ENCODE peak calls at places on chromosomes 6 and 20, in six cellular contexts. One of them, this sample, is unnamed.
A peak's percentile ranks its signal among the peaks of the same experiment; 100 is the strongest.

GRCh38 chr6:144683216-144684070 is 398.3 kb downstream of the UTRN start:
- DNase-seq in GM12878: no peak
- DNase-seq in A549: no peak
- DNase-seq in HepG2: no peak
- DNase-seq in endothelial cell of umbilical vein: no peak
- DNase-seq in K562: no peak
- DNase-seq in this sample: no peak

GRCh38 chr6:19279137-19279747 is 557.9 kb upstream of the ID4 start:
- DNase-seq in endothelial cell of umbilical vein: no peak
- DNase-seq in K562: no peak
- DNase-seq in GM12878: no peak
- DNase-seq in HepG2: no peak
- DNase-seq in A549: no peak
- DNase-seq in this sample: no peak

GRCh38 chr20:59825944-59826759 is 107.3 kb downstream of the SYCP2 start:
- DNase-seq in HepG2: no peak
- DNase-seq in A549: no peak
- DNase-seq in endothelial cell of umbilical vein: no peak
- DNase-seq in GM12878: no peak
- DNase-seq in K562: no peak
- DNase-seq in this sample: no peak

GRCh38 chr6:29005183-29005885 is at the start of gene ZNF311:
- DNase-seq in HepG2: no peak
- DNase-seq in A549: peak; percentile 63
- DNase-seq in endothelial cell of umbilical vein: peak; percentile 57
- DNase-seq in K562: peak; percentile 64
- DNase-seq in GM12878: no peak
- DNase-seq in this sample: peak; percentile 45

GRCh38 chr6:160137989-160138835 is 16.6 kb downstream of the SLC22A1 start:
- DNase-seq in endothelial cell of umbilical vein: peak; percentile 56
- DNase-seq in HepG2: peak; percentile 57
- DNase-seq in K562: peak; percentile 66
- DNase-seq in A549: peak; percentile 65
- DNase-seq in GM12878: peak; percentile 23
- DNase-seq in this sample: peak; percentile 63

GRCh38 chr6:106731144-106731842 is 101.9 kb downstream of the QRSL1 start:
- DNase-seq in HepG2: peak; percentile 86
- DNase-seq in endothelial cell of umbilical vein: no peak
- DNase-seq in A549: peak; percentile 64
- DNase-seq in GM12878: no peak
- DNase-seq in K562: no peak
- DNase-seq in this sample: no peak

GRCh38 chr6:70675822-70676221 is 8.1 kb downstream of the SMAP1 start:
- DNase-seq in GM12878: no peak
- DNase-seq in HepG2: no peak
- DNase-seq in A549: no peak
- DNase-seq in endothelial cell of umbilical vein: no peak
- DNase-seq in K562: no peak
- DNase-seq in this sample: no peak

GRCh38 chr20:64080013-64080812 is at the start of gene OPRL1:
- DNase-seq in K562: no peak
- DNase-seq in HepG2: no peak
- DNase-seq in A549: no peak
- DNase-seq in GM12878: no peak
- DNase-seq in endothelial cell of umbilical vein: peak; percentile 34
- DNase-seq in this sample: no peak

GRCh38 chr6:166419717-166420116 is 37.0 kb upstream of the MPC1 start:
- DNase-seq in endothelial cell of umbilical vein: no peak
- DNase-seq in HepG2: no peak
- DNase-seq in K562: no peak
- DNase-seq in GM12878: no peak
- DNase-seq in A549: no peak
- DNase-seq in this sample: no peak

GRCh38 chr6:122789862-122790739 is 1.0 kb downstream of the SMPDL3A start:
- DNase-seq in GM12878: no peak
- DNase-seq in A549: no peak
- DNase-seq in HepG2: no peak
- DNase-seq in endothelial cell of umbilical vein: peak; percentile 6
- DNase-seq in K562: peak; percentile 18
- DNase-seq in this sample: peak; percentile 36

GRCh38 chr20:1876975-1877603 is 18.1 kb upstream of the SIRPA start:
- DNase-seq in endothelial cell of umbilical vein: peak; percentile 34
- DNase-seq in GM12878: no peak
- DNase-seq in A549: peak; percentile 73
- DNase-seq in K562: peak; percentile 57
- DNase-seq in HepG2: no peak
- DNase-seq in this sample: peak; percentile 67

GRCh38 chr6:136012198-136012884 is 160.8 kb downstream of the PDE7B start:
- DNase-seq in HepG2: no peak
- DNase-seq in A549: no peak
- DNase-seq in endothelial cell of umbilical vein: peak; percentile 61
- DNase-seq in K562: no peak
- DNase-seq in GM12878: no peak
- DNase-seq in this sample: no peak

GRCh38 chr20:25081065-25081729 is 744 bp downstream of the VSX1 start:
- DNase-seq in A549: no peak
- DNase-seq in K562: no peak
- DNase-seq in GM12878: no peak
- DNase-seq in endothelial cell of umbilical vein: no peak
- DNase-seq in HepG2: no peak
- DNase-seq in this sample: peak; percentile 27

GRCh38 chr6:1388081-1388926 is 1.1 kb upstream of the FOXF2 start:
- DNase-seq in A549: no peak
- DNase-seq in endothelial cell of umbilical vein: no peak
- DNase-seq in HepG2: no peak
- DNase-seq in K562: no peak
- DNase-seq in GM12878: no peak
- DNase-seq in this sample: no peak

DNA sequence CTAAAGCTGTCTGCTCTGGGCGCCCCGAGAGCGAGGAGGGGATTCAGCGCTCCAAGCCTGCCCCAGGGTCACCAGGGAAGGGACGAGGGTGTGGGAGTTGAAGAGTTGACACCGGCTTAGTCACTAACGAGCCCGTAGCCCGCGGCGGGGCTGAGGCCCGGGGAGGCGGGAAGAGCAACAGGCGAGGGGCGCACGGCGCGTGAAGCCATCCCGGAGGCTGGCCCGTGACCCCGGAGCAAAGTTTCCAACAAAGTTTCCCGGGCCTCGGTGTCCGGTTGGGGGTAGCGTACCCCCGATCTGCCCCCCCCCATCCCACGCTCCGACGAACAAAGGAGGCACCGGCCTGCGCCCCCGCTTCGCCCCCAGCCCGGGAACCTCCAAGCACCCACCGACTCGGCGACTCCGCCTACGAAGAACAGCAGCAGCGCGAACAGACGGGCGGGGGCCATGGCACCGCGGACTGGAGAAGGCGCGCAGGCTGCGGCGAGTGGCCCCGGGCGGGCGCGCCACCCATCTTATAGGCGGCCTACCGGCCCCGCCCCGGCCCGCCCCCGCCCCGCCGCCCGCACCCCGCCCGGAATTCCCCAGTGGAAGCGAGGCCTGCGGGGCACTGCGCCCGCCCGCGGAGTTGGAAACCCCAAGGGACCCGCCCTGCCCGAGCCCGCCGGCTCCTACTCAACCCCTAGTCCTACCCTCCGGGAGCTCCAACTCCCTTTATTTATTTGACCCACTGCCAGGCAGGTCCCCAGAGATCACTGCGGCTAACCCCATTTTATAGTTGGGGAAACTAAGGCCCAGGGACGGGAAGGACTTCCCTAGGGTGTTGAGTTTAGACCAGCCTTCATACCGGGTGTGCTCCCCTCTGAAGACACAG is at the start of gene SDC4:
- DNase-seq in K562: peak; percentile 87
- DNase-seq in GM12878: no peak
- DNase-seq in A549: peak; percentile 51
- DNase-seq in HepG2: no peak
- DNase-seq in endothelial cell of umbilical vein: peak; percentile 44
- DNase-seq in this sample: peak; percentile 76
- TF ChIP-seq MYC in K562: no peak
- TF ChIP-seq MYC in GM12878: no peak
- TF ChIP-seq MYC in A549: no peak
- TF ChIP-seq MYC in HepG2: peak; percentile 73
- TF ChIP-seq MYC in endothelial cell of umbilical vein: no peak
- TF ChIP-seq MYC in this sample: peak; percentile 25

GRCh38 chr20:50223321-50223995 is 32.8 kb downstream of the CEBPB start:
- DNase-seq in A549: no peak
- DNase-seq in HepG2: no peak
- DNase-seq in K562: no peak
- DNase-seq in endothelial cell of umbilical vein: no peak
- DNase-seq in GM12878: no peak
- DNase-seq in this sample: no peak

GRCh38 chr20:50224052-50224451 is 33.4 kb downstream of the CEBPB start:
- DNase-seq in A549: no peak
- DNase-seq in K562: no peak
- DNase-seq in endothelial cell of umbilical vein: no peak
- DNase-seq in GM12878: no peak
- DNase-seq in HepG2: no peak
- DNase-seq in this sample: no peak

GRCh38 chr20:50226093-50226974 is 35.7 kb downstream of the CEBPB start:
- DNase-seq in K562: peak; percentile 42
- DNase-seq in GM12878: no peak
- DNase-seq in A549: no peak
- DNase-seq in HepG2: no peak
- DNase-seq in endothelial cell of umbilical vein: no peak
- DNase-seq in this sample: peak; percentile 87

GRCh38 chr20:50222568-50223320 is 32.1 kb downstream of the CEBPB start:
- DNase-seq in HepG2: no peak
- DNase-seq in GM12878: no peak
- DNase-seq in A549: no peak
- DNase-seq in K562: no peak
- DNase-seq in endothelial cell of umbilical vein: no peak
- DNase-seq in this sample: no peak

GRCh38 chr20:50224553-50225255 is 34.1 kb downstream of the CEBPB start:
- DNase-seq in K562: peak; percentile 39
- DNase-seq in HepG2: no peak
- DNase-seq in endothelial cell of umbilical vein: peak; percentile 63
- DNase-seq in GM12878: no peak
- DNase-seq in A549: no peak
- DNase-seq in this sample: peak; percentile 44
- TF ChIP-seq MAX in K562: no peak
- TF ChIP-seq MAX in HepG2: no peak
- TF ChIP-seq MAX in endothelial cell of umbilical vein: no peak
- TF ChIP-seq MAX in GM12878: no peak
- TF ChIP-seq MAX in A549: no peak
- TF ChIP-seq MAX in this sample: peak; percentile 13

GRCh38 chr6:7421066-7421465 is 31.5 kb downstream of the RIOK1 start:
- DNase-seq in GM12878: no peak
- DNase-seq in K562: no peak
- DNase-seq in endothelial cell of umbilical vein: no peak
- DNase-seq in A549: no peak
- DNase-seq in HepG2: no peak
- DNase-seq in this sample: no peak

GRCh38 chr6:7424967-7425807 is 35.6 kb downstream of the RIOK1 start:
- DNase-seq in A549: peak; percentile 56
- DNase-seq in endothelial cell of umbilical vein: peak; percentile 6
- DNase-seq in K562: no peak
- DNase-seq in GM12878: no peak
- DNase-seq in HepG2: peak; percentile 79
- DNase-seq in this sample: peak; percentile 60

GRCh38 chr6:7426447-7427169 is 37.0 kb downstream of the RIOK1 start:
- DNase-seq in GM12878: no peak
- DNase-seq in HepG2: peak; percentile 83
- DNase-seq in A549: no peak
- DNase-seq in K562: no peak
- DNase-seq in endothelial cell of umbilical vein: peak; percentile 24
- DNase-seq in this sample: no peak

GRCh38 chr6:7425808-7426190 is 36.2 kb downstream of the RIOK1 start:
- DNase-seq in K562: no peak
- DNase-seq in A549: no peak
- DNase-seq in HepG2: no peak
- DNase-seq in endothelial cell of umbilical vein: no peak
- DNase-seq in GM12878: no peak
- DNase-seq in this sample: no peak

DNA sequence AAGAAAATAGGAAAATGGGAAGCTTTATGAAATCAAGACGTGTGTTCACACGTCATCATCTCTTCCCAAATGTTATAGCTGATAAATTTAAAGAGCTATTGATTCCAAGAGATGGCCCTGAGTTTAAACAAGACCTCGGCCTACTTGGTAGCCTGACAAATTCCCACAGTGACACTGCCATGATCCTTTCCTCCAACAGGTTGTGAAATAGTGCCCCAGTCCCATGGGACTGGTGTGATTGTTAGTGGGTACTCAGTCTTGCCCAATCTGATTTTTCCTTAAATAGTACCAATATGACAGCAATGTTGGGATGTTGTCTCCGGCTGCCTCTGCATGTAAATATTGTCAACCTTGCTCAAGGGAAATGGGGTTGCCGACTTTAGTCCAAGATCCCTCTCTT is 34.5 kb downstream of the RIOK1 start:
- DNase-seq in HepG2: no peak
- DNase-seq in endothelial cell of umbilical vein: no peak
- DNase-seq in A549: no peak
- DNase-seq in K562: no peak
- DNase-seq in GM12878: no peak
- DNase-seq in this sample: peak; percentile 18
- H3K4me3 ChIP-seq in HepG2: no peak overlapping the region
- H3K4me3 ChIP-seq in endothelial cell of umbilical vein: no peak overlapping the region
- H3K4me3 ChIP-seq in A549: no peak overlapping the region
- H3K4me3 ChIP-seq in K562: no peak overlapping the region
- H3K4me3 ChIP-seq in GM12878: no peak overlapping the region
- H3K4me3 ChIP-seq in this sample: no peak overlapping the region

GRCh38 chr20:51945881-51946280 is 143.6 kb upstream of the SALL4 start:
- DNase-seq in HepG2: no peak
- DNase-seq in GM12878: no peak
- DNase-seq in K562: no peak
- DNase-seq in endothelial cell of umbilical vein: no peak
- DNase-seq in A549: no peak
- DNase-seq in this sample: no peak
- TF ChIP-seq MYC in HepG2: no peak
- TF ChIP-seq MYC in GM12878: no peak
- TF ChIP-seq MYC in K562: no peak
- TF ChIP-seq MYC in endothelial cell of umbilical vein: no peak
- TF ChIP-seq MYC in A549: no peak
- TF ChIP-seq MYC in this sample: no peak

GRCh38 chr6:148261470-148261869 is 81.2 kb upstream of the SASH1 start:
- DNase-seq in endothelial cell of umbilical vein: no peak
- DNase-seq in GM12878: no peak
- DNase-seq in A549: no peak
- DNase-seq in HepG2: no peak
- DNase-seq in K562: no peak
- DNase-seq in this sample: no peak
- TF ChIP-seq MAX in endothelial cell of umbilical vein: no peak
- TF ChIP-seq MAX in GM12878: no peak
- TF ChIP-seq MAX in A549: no peak
- TF ChIP-seq MAX in HepG2: no peak
- TF ChIP-seq MAX in K562: no peak
- TF ChIP-seq MAX in this sample: no peak

GRCh38 chr6:31308050-31308844 is 36.4 kb upstream of the HLA-C start:
- DNase-seq in A549: peak; percentile 10
- DNase-seq in K562: peak; percentile 80
- DNase-seq in HepG2: no peak
- DNase-seq in GM12878: no peak
- DNase-seq in endothelial cell of umbilical vein: no peak
- DNase-seq in this sample: no peak
- H3K4me3 ChIP-seq in A549: peak overlapping the region; percentile 17
- H3K4me3 ChIP-seq in K562: no peak overlapping the region
- H3K4me3 ChIP-seq in HepG2: no peak overlapping the region
- H3K4me3 ChIP-seq in GM12878: no peak overlapping the region
- H3K4me3 ChIP-seq in endothelial cell of umbilical vein: no peak overlapping the region
- H3K4me3 ChIP-seq in this sample: no peak overlapping the region